ENCODE peak calls at places on chromosomes 7 and 10, in nine cellular contexts. One of them, this sample, is unnamed.
A peak's percentile ranks its signal among the peaks of the same experiment; 100 is the strongest.

GRCh38 chr10:113179270-113179669 is 229.2 kb downstream of the TCF7L2 start:
- DNase-seq in fibroblast of lung: no peak
- DNase-seq in left ventricle myocardium inferior: peak; percentile 78
- DNase-seq in choroid plexus epithelial cell: no peak
- DNase-seq in cardiac fibroblast: peak; percentile 58
- DNase-seq in fibroblast of pulmonary artery: peak; percentile 60
- DNase-seq in neural progenitor cell: no peak
- DNase-seq in gastrocnemius medialis: peak; percentile 25
- DNase-seq in hepatocyte: no peak
- DNase-seq in this sample: peak; percentile 7

GRCh38 chr10:30765022-30765610 is 135.6 kb upstream of the LYZL2 start:
- DNase-seq in choroid plexus epithelial cell: no peak
- DNase-seq in neural progenitor cell: no peak
- DNase-seq in fibroblast of lung: no peak
- DNase-seq in left ventricle myocardium inferior: no peak
- DNase-seq in fibroblast of pulmonary artery: no peak
- DNase-seq in gastrocnemius medialis: no peak
- DNase-seq in hepatocyte: no peak
- DNase-seq in cardiac fibroblast: no peak
- DNase-seq in this sample: no peak

GRCh38 chr7:70872188-70872587 is 259.8 kb upstream of the GALNT17 start:
- DNase-seq in gastrocnemius medialis: no peak
- DNase-seq in fibroblast of lung: no peak
- DNase-seq in cardiac fibroblast: no peak
- DNase-seq in hepatocyte: no peak
- DNase-seq in choroid plexus epithelial cell: no peak
- DNase-seq in left ventricle myocardium inferior: no peak
- DNase-seq in neural progenitor cell: no peak
- DNase-seq in fibroblast of pulmonary artery: no peak
- DNase-seq in this sample: no peak

GRCh38 chr10:122879339-122880273 is at the start of gene FAM24B:
- DNase-seq in hepatocyte: peak; percentile 20
- DNase-seq in fibroblast of pulmonary artery: peak; percentile 99
- DNase-seq in cardiac fibroblast: peak; percentile 99
- DNase-seq in neural progenitor cell: peak; percentile 43
- DNase-seq in choroid plexus epithelial cell: peak; percentile 99
- DNase-seq in left ventricle myocardium inferior: peak; percentile 90
- DNase-seq in fibroblast of lung: peak; percentile 98
- DNase-seq in gastrocnemius medialis: peak; percentile 82
- DNase-seq in this sample: peak; percentile 91

GRCh38 chr7:12882710-12883109 is 195.3 kb downstream of the ARL4A start:
- DNase-seq in neural progenitor cell: no peak
- DNase-seq in fibroblast of lung: no peak
- DNase-seq in left ventricle myocardium inferior: no peak
- DNase-seq in fibroblast of pulmonary artery: no peak
- DNase-seq in choroid plexus epithelial cell: no peak
- DNase-seq in hepatocyte: no peak
- DNase-seq in gastrocnemius medialis: no peak
- DNase-seq in cardiac fibroblast: no peak
- DNase-seq in this sample: no peak

GRCh38 chr7:44116087-44116788 is 7.1 kb downstream of the POLD2 start:
- DNase-seq in hepatocyte: no peak
- DNase-seq in gastrocnemius medialis: no peak
- DNase-seq in neural progenitor cell: no peak
- DNase-seq in fibroblast of lung: no peak
- DNase-seq in left ventricle myocardium inferior: no peak
- DNase-seq in cardiac fibroblast: no peak
- DNase-seq in fibroblast of pulmonary artery: no peak
- DNase-seq in choroid plexus epithelial cell: no peak
- DNase-seq in this sample: no peak

GRCh38 chr10:18214692-18215563 is 74.7 kb downstream of the CACNB2 start:
- DNase-seq in hepatocyte: peak; percentile 70
- DNase-seq in fibroblast of lung: peak; percentile 84
- DNase-seq in fibroblast of pulmonary artery: peak; percentile 79
- DNase-seq in choroid plexus epithelial cell: peak; percentile 87
- DNase-seq in left ventricle myocardium inferior: peak; percentile 21
- DNase-seq in gastrocnemius medialis: no peak
- DNase-seq in cardiac fibroblast: peak; percentile 79
- DNase-seq in neural progenitor cell: peak; percentile 61
- DNase-seq in this sample: no peak

GRCh38 chr7:112005205-112005604 is 201.0 kb downstream of the DOCK4 start:
- DNase-seq in cardiac fibroblast: no peak
- DNase-seq in neural progenitor cell: no peak
- DNase-seq in fibroblast of pulmonary artery: no peak
- DNase-seq in fibroblast of lung: peak; percentile 57
- DNase-seq in gastrocnemius medialis: no peak
- DNase-seq in choroid plexus epithelial cell: no peak
- DNase-seq in hepatocyte: no peak
- DNase-seq in left ventricle myocardium inferior: no peak
- DNase-seq in this sample: no peak

GRCh38 chr7:71776726-71777125 is 635.4 kb downstream of the CALN1 start:
- DNase-seq in left ventricle myocardium inferior: no peak
- DNase-seq in gastrocnemius medialis: no peak
- DNase-seq in cardiac fibroblast: no peak
- DNase-seq in neural progenitor cell: no peak
- DNase-seq in fibroblast of lung: no peak
- DNase-seq in choroid plexus epithelial cell: no peak
- DNase-seq in fibroblast of pulmonary artery: no peak
- DNase-seq in hepatocyte: no peak
- DNase-seq in this sample: no peak

GRCh38 chr7:35727571-35727970 is 32.6 kb upstream of the HERPUD2 start:
- DNase-seq in fibroblast of lung: no peak
- DNase-seq in choroid plexus epithelial cell: peak; percentile 30
- DNase-seq in neural progenitor cell: no peak
- DNase-seq in gastrocnemius medialis: no peak
- DNase-seq in left ventricle myocardium inferior: no peak
- DNase-seq in fibroblast of pulmonary artery: no peak
- DNase-seq in cardiac fibroblast: peak; percentile 46
- DNase-seq in hepatocyte: no peak
- DNase-seq in this sample: no peak

GRCh38 chr10:86261933-86262665 is 104.5 kb downstream of the GRID1 start:
- DNase-seq in fibroblast of pulmonary artery: no peak
- DNase-seq in hepatocyte: peak; percentile 52
- DNase-seq in gastrocnemius medialis: no peak
- DNase-seq in fibroblast of lung: no peak
- DNase-seq in left ventricle myocardium inferior: no peak
- DNase-seq in cardiac fibroblast: no peak
- DNase-seq in choroid plexus epithelial cell: peak; percentile 1
- DNase-seq in neural progenitor cell: peak; percentile 59
- DNase-seq in this sample: no peak

GRCh38 chr7:107150375-107151073 is 18.3 kb upstream of the HBP1 start:
- DNase-seq in cardiac fibroblast: peak; percentile 85
- DNase-seq in fibroblast of pulmonary artery: peak; percentile 88
- DNase-seq in fibroblast of lung: peak; percentile 83
- DNase-seq in neural progenitor cell: peak; percentile 72
- DNase-seq in left ventricle myocardium inferior: peak; percentile 58
- DNase-seq in hepatocyte: peak; percentile 86
- DNase-seq in choroid plexus epithelial cell: peak; percentile 84
- DNase-seq in gastrocnemius medialis: peak; percentile 46
- DNase-seq in this sample: no peak

GRCh38 chr7:107149863-107150262 is 18.9 kb upstream of the HBP1 start:
- DNase-seq in gastrocnemius medialis: no peak
- DNase-seq in fibroblast of lung: no peak
- DNase-seq in left ventricle myocardium inferior: no peak
- DNase-seq in choroid plexus epithelial cell: no peak
- DNase-seq in fibroblast of pulmonary artery: no peak
- DNase-seq in neural progenitor cell: no peak
- DNase-seq in hepatocyte: no peak
- DNase-seq in cardiac fibroblast: no peak
- DNase-seq in this sample: no peak

GRCh38 chr7:107145072-107145838 is 23.5 kb upstream of the HBP1 start:
- DNase-seq in left ventricle myocardium inferior: no peak
- DNase-seq in choroid plexus epithelial cell: no peak
- DNase-seq in cardiac fibroblast: no peak
- DNase-seq in gastrocnemius medialis: no peak
- DNase-seq in fibroblast of lung: no peak
- DNase-seq in fibroblast of pulmonary artery: no peak
- DNase-seq in neural progenitor cell: no peak
- DNase-seq in hepatocyte: no peak
- DNase-seq in this sample: no peak

GRCh38 chr7:107148721-107149120 is 20.1 kb upstream of the HBP1 start:
- DNase-seq in hepatocyte: no peak
- DNase-seq in fibroblast of pulmonary artery: no peak
- DNase-seq in neural progenitor cell: no peak
- DNase-seq in cardiac fibroblast: no peak
- DNase-seq in fibroblast of lung: no peak
- DNase-seq in gastrocnemius medialis: no peak
- DNase-seq in choroid plexus epithelial cell: no peak
- DNase-seq in left ventricle myocardium inferior: no peak
- DNase-seq in this sample: no peak

DNA sequence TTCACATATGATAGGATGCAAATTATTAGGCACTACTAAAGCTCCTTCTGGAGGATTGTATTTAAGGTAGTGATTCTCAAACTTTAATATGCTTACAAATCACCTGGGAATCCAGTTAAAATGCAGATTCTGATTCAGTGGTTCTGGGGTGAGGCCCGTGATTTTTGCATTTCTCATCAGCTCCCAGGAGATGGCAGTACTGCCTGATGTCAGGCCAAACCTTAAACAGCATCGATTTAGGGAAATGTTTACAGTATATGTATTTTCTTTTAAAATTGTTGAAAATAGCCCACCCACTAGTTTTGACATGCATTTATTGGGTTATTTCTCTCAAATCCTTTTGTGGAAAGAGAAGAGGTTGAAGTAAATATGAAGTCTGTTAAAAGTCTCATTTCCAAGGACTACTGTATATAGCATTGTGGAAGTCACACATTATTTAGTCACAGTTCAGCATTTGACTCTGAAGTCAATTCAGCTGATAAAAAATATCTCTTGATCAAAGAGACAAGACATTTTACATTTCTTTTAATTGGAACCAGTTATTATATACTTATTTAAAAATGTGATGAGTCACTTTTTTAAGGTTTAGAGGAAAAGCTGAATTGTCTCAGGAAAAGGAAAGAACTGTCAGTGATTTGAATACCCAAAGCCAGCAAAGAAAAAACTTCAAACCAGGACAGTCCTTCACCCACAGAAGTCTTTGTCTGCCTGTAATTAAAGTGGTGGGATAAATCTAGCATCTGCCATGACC is 21.2 kb upstream of the HBP1 start:
- DNase-seq in fibroblast of pulmonary artery: peak; percentile 65
- DNase-seq in choroid plexus epithelial cell: peak; percentile 65
- DNase-seq in left ventricle myocardium inferior: no peak
- DNase-seq in gastrocnemius medialis: peak; percentile 17
- DNase-seq in hepatocyte: peak; percentile 50
- DNase-seq in neural progenitor cell: peak; percentile 50
- DNase-seq in cardiac fibroblast: peak; percentile 58
- DNase-seq in fibroblast of lung: peak; percentile 57
- DNase-seq in this sample: no peak
- H3K4me3 ChIP-seq in fibroblast of pulmonary artery: no peak overlapping the region
- H3K4me3 ChIP-seq in choroid plexus epithelial cell: no peak overlapping the region
- H3K4me3 ChIP-seq in left ventricle myocardium inferior: peak overlapping the region; percentile 13
- H3K4me3 ChIP-seq in gastrocnemius medialis: no peak overlapping the region
- H3K4me3 ChIP-seq in hepatocyte: no peak overlapping the region
- H3K4me3 ChIP-seq in neural progenitor cell: no peak overlapping the region
- H3K4me3 ChIP-seq in cardiac fibroblast: no peak overlapping the region
- H3K4me3 ChIP-seq in fibroblast of lung: no peak overlapping the region
- H3K4me3 ChIP-seq in this sample: no peak overlapping the region

DNA sequence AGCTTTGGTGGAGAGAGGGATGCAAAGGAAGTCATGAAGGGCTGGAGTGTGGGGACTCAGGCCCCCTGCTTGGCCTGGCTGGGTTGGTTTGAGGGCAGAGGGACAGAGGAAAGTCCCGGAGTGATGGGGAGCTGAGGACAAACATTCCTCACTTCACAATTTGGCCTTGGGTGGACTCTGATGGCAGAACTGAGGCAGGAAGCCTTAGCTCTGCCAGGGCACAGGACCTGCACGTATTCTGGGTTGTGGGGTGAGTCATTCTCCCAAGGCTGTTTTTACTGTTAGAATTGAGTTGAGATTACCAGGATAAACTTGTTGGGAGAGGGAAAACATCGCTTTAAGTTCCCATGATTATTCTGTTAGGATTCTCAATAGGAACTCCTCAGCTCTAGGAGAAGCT is 2.6 kb downstream of the GOLGA7B start:
- DNase-seq in left ventricle myocardium inferior: no peak
- DNase-seq in cardiac fibroblast: no peak
- DNase-seq in fibroblast of lung: no peak
- DNase-seq in gastrocnemius medialis: no peak
- DNase-seq in hepatocyte: no peak
- DNase-seq in neural progenitor cell: no peak
- DNase-seq in choroid plexus epithelial cell: no peak
- DNase-seq in fibroblast of pulmonary artery: no peak
- DNase-seq in this sample: no peak
- H3K4me3 ChIP-seq in left ventricle myocardium inferior: no peak overlapping the region
- H3K4me3 ChIP-seq in cardiac fibroblast: no peak overlapping the region
- H3K4me3 ChIP-seq in fibroblast of lung: no peak overlapping the region
- H3K4me3 ChIP-seq in gastrocnemius medialis: no peak overlapping the region
- H3K4me3 ChIP-seq in hepatocyte: no peak overlapping the region
- H3K4me3 ChIP-seq in neural progenitor cell: no peak overlapping the region
- H3K4me3 ChIP-seq in choroid plexus epithelial cell: no peak overlapping the region
- H3K4me3 ChIP-seq in fibroblast of pulmonary artery: no peak overlapping the region
- H3K4me3 ChIP-seq in this sample: no peak overlapping the region

GRCh38 chr7:130298079-130298478 is 5.1 kb downstream of the CPA4 start:
- DNase-seq in hepatocyte: no peak
- DNase-seq in cardiac fibroblast: no peak
- DNase-seq in neural progenitor cell: no peak
- DNase-seq in left ventricle myocardium inferior: no peak
- DNase-seq in choroid plexus epithelial cell: no peak
- DNase-seq in fibroblast of lung: no peak
- DNase-seq in fibroblast of pulmonary artery: no peak
- DNase-seq in gastrocnemius medialis: no peak
- DNase-seq in this sample: no peak
- H3K4me3 ChIP-seq in hepatocyte: no peak overlapping the region
- H3K4me3 ChIP-seq in cardiac fibroblast: no peak overlapping the region
- H3K4me3 ChIP-seq in neural progenitor cell: no peak overlapping the region
- H3K4me3 ChIP-seq in left ventricle myocardium inferior: no peak overlapping the region
- H3K4me3 ChIP-seq in choroid plexus epithelial cell: no peak overlapping the region
- H3K4me3 ChIP-seq in fibroblast of lung: no peak overlapping the region
- H3K4me3 ChIP-seq in fibroblast of pulmonary artery: no peak overlapping the region
- H3K4me3 ChIP-seq in gastrocnemius medialis: no peak overlapping the region
- H3K4me3 ChIP-seq in this sample: no peak overlapping the region

GRCh38 chr7:41702635-41703371 is at the start of gene INHBA:
- DNase-seq in neural progenitor cell: no peak
- DNase-seq in left ventricle myocardium inferior: no peak
- DNase-seq in hepatocyte: peak; percentile 61
- DNase-seq in gastrocnemius medialis: no peak
- DNase-seq in fibroblast of pulmonary artery: peak; percentile 85
- DNase-seq in fibroblast of lung: peak; percentile 88
- DNase-seq in choroid plexus epithelial cell: peak; percentile 80
- DNase-seq in cardiac fibroblast: peak; percentile 80
- DNase-seq in this sample: peak; percentile 86
- H3K4me3 ChIP-seq in neural progenitor cell: no peak within 1 kb of the TSS
- H3K4me3 ChIP-seq in left ventricle myocardium inferior: peak within 1 kb of the TSS; percentile 61
- H3K4me3 ChIP-seq in hepatocyte: peak within 1 kb of the TSS; percentile 14
- H3K4me3 ChIP-seq in gastrocnemius medialis: no peak within 1 kb of the TSS
- H3K4me3 ChIP-seq in fibroblast of pulmonary artery: peak within 1 kb of the TSS; percentile 62
- H3K4me3 ChIP-seq in fibroblast of lung: peak within 1 kb of the TSS; percentile 81
- H3K4me3 ChIP-seq in choroid plexus epithelial cell: peak within 1 kb of the TSS; percentile 45
- H3K4me3 ChIP-seq in cardiac fibroblast: no peak within 1 kb of the TSS
- H3K4me3 ChIP-seq in this sample: peak within 1 kb of the TSS; percentile 74

GRCh38 chr7:66591801-66592596 is 36.7 kb upstream of the KCTD7 start:
- DNase-seq in gastrocnemius medialis: peak; percentile 92
- DNase-seq in fibroblast of lung: peak; percentile 87
- DNase-seq in left ventricle myocardium inferior: peak; percentile 92
- DNase-seq in choroid plexus epithelial cell: peak; percentile 90
- DNase-seq in hepatocyte: peak; percentile 94
- DNase-seq in cardiac fibroblast: peak; percentile 90
- DNase-seq in neural progenitor cell: peak; percentile 94
- DNase-seq in fibroblast of pulmonary artery: peak; percentile 89
- DNase-seq in this sample: peak; percentile 62
- H3K4me3 ChIP-seq in gastrocnemius medialis: peak overlapping the region; percentile 86
- H3K4me3 ChIP-seq in fibroblast of lung: peak overlapping the region; percentile 98
- H3K4me3 ChIP-seq in left ventricle myocardium inferior: peak overlapping the region; percentile 83
- H3K4me3 ChIP-seq in choroid plexus epithelial cell: peak overlapping the region; percentile 93
- H3K4me3 ChIP-seq in hepatocyte: peak overlapping the region; percentile 100
- H3K4me3 ChIP-seq in cardiac fibroblast: peak overlapping the region; percentile 98
- H3K4me3 ChIP-seq in neural progenitor cell: peak overlapping the region; percentile 87
- H3K4me3 ChIP-seq in fibroblast of pulmonary artery: peak overlapping the region; percentile 74
- H3K4me3 ChIP-seq in this sample: peak overlapping the region; percentile 96

This sample was measured in skeletal muscle cell.